ENCODE peak calls at places on chromosomes 5 and 9, in ten cellular contexts. One of them, this sample, is unnamed.

GRCh38 chr9:71795097-71795807 is 26.9 kb upstream of the CEMIP2 start:
- DNase-seq in neuronal stem cell: no peak
- DNase-seq in transverse colon: no peak
- DNase-seq in mucosa of descending colon: no peak
- DNase-seq in neural progenitor cell: no peak
- DNase-seq in stomach: no peak
- DNase-seq in IMR-90: no peak
- DNase-seq in suprapubic skin: no peak
- DNase-seq in ovary: no peak
- DNase-seq in GM12878: peak; percentile 91
- DNase-seq in this sample: no peak

GRCh38 chr9:137277329-137278041 is at the start of gene TOR4A:
- DNase-seq in GM12878: peak; percentile 42
- DNase-seq in IMR-90: peak; percentile 86
- DNase-seq in ovary: peak; percentile 80
- DNase-seq in suprapubic skin: peak; percentile 93
- DNase-seq in transverse colon: peak; percentile 93
- DNase-seq in mucosa of descending colon: peak; percentile 91
- DNase-seq in stomach: peak; percentile 92
- DNase-seq in neuronal stem cell: no peak
- DNase-seq in neural progenitor cell: peak; percentile 75
- DNase-seq in this sample: peak; percentile 98

GRCh38 chr5:31640573-31640972 is 1.6 kb downstream of the PDZD2 start:
- DNase-seq in IMR-90: no peak
- DNase-seq in neural progenitor cell: no peak
- DNase-seq in suprapubic skin: no peak
- DNase-seq in transverse colon: no peak
- DNase-seq in stomach: no peak
- DNase-seq in neuronal stem cell: no peak
- DNase-seq in GM12878: no peak
- DNase-seq in ovary: no peak
- DNase-seq in mucosa of descending colon: no peak
- DNase-seq in this sample: no peak

GRCh38 chr9:94084314-94084713 is at the start of gene PTPDC1:
- DNase-seq in neural progenitor cell: peak; percentile 78
- DNase-seq in IMR-90: peak; percentile 89
- DNase-seq in ovary: no peak
- DNase-seq in stomach: no peak
- DNase-seq in GM12878: no peak
- DNase-seq in transverse colon: no peak
- DNase-seq in suprapubic skin: no peak
- DNase-seq in neuronal stem cell: peak; percentile 62
- DNase-seq in mucosa of descending colon: no peak
- DNase-seq in this sample: no peak

GRCh38 chr5:171494452-171495121 is 75.1 kb downstream of the FGF18 start:
- DNase-seq in GM12878: no peak
- DNase-seq in neural progenitor cell: peak; percentile 77
- DNase-seq in stomach: no peak
- DNase-seq in suprapubic skin: peak; percentile 88
- DNase-seq in transverse colon: no peak
- DNase-seq in ovary: peak; percentile 76
- DNase-seq in neuronal stem cell: peak; percentile 67
- DNase-seq in mucosa of descending colon: peak; percentile 24
- DNase-seq in IMR-90: peak; percentile 59
- DNase-seq in this sample: peak; percentile 82

GRCh38 chr5:160097981-160098380 is 21.3 kb downstream of the PWWP2A start:
- DNase-seq in neural progenitor cell: no peak
- DNase-seq in IMR-90: peak; percentile 72
- DNase-seq in suprapubic skin: no peak
- DNase-seq in stomach: no peak
- DNase-seq in GM12878: no peak
- DNase-seq in ovary: no peak
- DNase-seq in neuronal stem cell: no peak
- DNase-seq in mucosa of descending colon: no peak
- DNase-seq in transverse colon: no peak
- DNase-seq in this sample: no peak

GRCh38 chr9:4678679-4679267 is 596 bp upstream of the CDC37L1 start:
- DNase-seq in transverse colon: no peak
- DNase-seq in IMR-90: peak; percentile 19
- DNase-seq in suprapubic skin: no peak
- DNase-seq in mucosa of descending colon: no peak
- DNase-seq in stomach: no peak
- DNase-seq in ovary: no peak
- DNase-seq in neuronal stem cell: peak; percentile 12
- DNase-seq in neural progenitor cell: no peak
- DNase-seq in GM12878: no peak
- DNase-seq in this sample: no peak

GRCh38 chr9:96565684-96566360 is 53.8 kb downstream of the CDC14B start:
- DNase-seq in neural progenitor cell: peak; percentile 7
- DNase-seq in GM12878: no peak
- DNase-seq in mucosa of descending colon: peak; percentile 34
- DNase-seq in ovary: no peak
- DNase-seq in suprapubic skin: no peak
- DNase-seq in neuronal stem cell: no peak
- DNase-seq in stomach: no peak
- DNase-seq in IMR-90: peak; percentile 34
- DNase-seq in transverse colon: peak; percentile 13
- DNase-seq in this sample: no peak

GRCh38 chr5:136166909-136167308 is 26.1 kb downstream of the SMIM32 start:
- DNase-seq in transverse colon: no peak
- DNase-seq in mucosa of descending colon: no peak
- DNase-seq in GM12878: peak; percentile 21
- DNase-seq in neural progenitor cell: no peak
- DNase-seq in stomach: no peak
- DNase-seq in neuronal stem cell: no peak
- DNase-seq in ovary: no peak
- DNase-seq in suprapubic skin: no peak
- DNase-seq in IMR-90: no peak
- DNase-seq in this sample: no peak

GRCh38 chr5:136164226-136164625 is 28.7 kb downstream of the SMIM32 start:
- DNase-seq in transverse colon: no peak
- DNase-seq in GM12878: no peak
- DNase-seq in IMR-90: no peak
- DNase-seq in suprapubic skin: no peak
- DNase-seq in mucosa of descending colon: no peak
- DNase-seq in ovary: no peak
- DNase-seq in neuronal stem cell: no peak
- DNase-seq in neural progenitor cell: no peak
- DNase-seq in stomach: no peak
- DNase-seq in this sample: no peak

GRCh38 chr5:136174021-136174659 is 18.8 kb downstream of the SMIM32 start:
- DNase-seq in IMR-90: peak; percentile 75
- DNase-seq in transverse colon: no peak
- DNase-seq in suprapubic skin: no peak
- DNase-seq in neuronal stem cell: no peak
- DNase-seq in neural progenitor cell: peak; percentile 50
- DNase-seq in stomach: no peak
- DNase-seq in mucosa of descending colon: no peak
- DNase-seq in GM12878: peak; percentile 12
- DNase-seq in ovary: no peak
- DNase-seq in this sample: no peak

DNA sequence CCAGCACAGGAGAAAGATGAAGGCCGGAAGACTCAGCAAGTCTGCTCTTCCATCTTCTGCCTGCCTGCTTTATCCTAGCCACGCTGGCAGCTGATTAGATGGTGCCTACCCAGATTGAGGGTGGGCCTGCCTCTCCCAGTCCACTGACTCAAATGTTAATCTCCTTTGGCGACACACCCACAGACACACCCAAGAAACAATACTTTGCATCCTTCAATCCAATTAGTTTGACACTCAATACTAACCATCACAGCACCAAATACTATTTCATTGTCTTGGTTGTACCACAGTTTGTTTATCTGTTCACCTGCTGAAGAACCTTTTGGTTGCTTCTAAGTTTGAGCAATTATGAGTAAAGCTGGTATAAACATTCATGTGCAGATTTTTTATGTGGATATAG is 23.7 kb downstream of the SMIM32 start:
- DNase-seq in ovary: no peak
- DNase-seq in suprapubic skin: no peak
- DNase-seq in mucosa of descending colon: no peak
- DNase-seq in neural progenitor cell: no peak
- DNase-seq in transverse colon: no peak
- DNase-seq in neuronal stem cell: no peak
- DNase-seq in IMR-90: no peak
- DNase-seq in stomach: no peak
- DNase-seq in GM12878: no peak
- DNase-seq in this sample: no peak
- H3K4me1 ChIP-seq in ovary: peaks cover 2% of the 10 kb centered on the region
- H3K4me1 ChIP-seq in suprapubic skin: no peaks in the 10 kb centered on the region
- H3K4me1 ChIP-seq in mucosa of descending colon: no peaks in the 10 kb centered on the region
- H3K4me1 ChIP-seq in neural progenitor cell: no peaks in the 10 kb centered on the region
- H3K4me1 ChIP-seq in transverse colon: no peaks in the 10 kb centered on the region
- H3K4me1 ChIP-seq in neuronal stem cell: no peaks in the 10 kb centered on the region
- H3K4me1 ChIP-seq in IMR-90: no peaks in the 10 kb centered on the region
- H3K4me1 ChIP-seq in stomach: no peaks in the 10 kb centered on the region
- H3K4me1 ChIP-seq in GM12878: peaks cover 5% of the 10 kb centered on the region
- H3K4me1 ChIP-seq in this sample: no peaks in the 10 kb centered on the region

GRCh38 chr9:131798166-131798565 is 58.3 kb upstream of the RAPGEF1 start:
- DNase-seq in neuronal stem cell: no peak
- DNase-seq in transverse colon: no peak
- DNase-seq in stomach: no peak
- DNase-seq in IMR-90: no peak
- DNase-seq in neural progenitor cell: peak; percentile 69
- DNase-seq in GM12878: no peak
- DNase-seq in suprapubic skin: no peak
- DNase-seq in ovary: no peak
- DNase-seq in mucosa of descending colon: no peak
- DNase-seq in this sample: no peak

GRCh38 chr9:131801811-131802210 is 61.9 kb upstream of the RAPGEF1 start:
- DNase-seq in suprapubic skin: no peak
- DNase-seq in GM12878: no peak
- DNase-seq in ovary: no peak
- DNase-seq in transverse colon: no peak
- DNase-seq in neural progenitor cell: peak; percentile 43
- DNase-seq in mucosa of descending colon: no peak
- DNase-seq in stomach: no peak
- DNase-seq in IMR-90: no peak
- DNase-seq in neuronal stem cell: no peak
- DNase-seq in this sample: no peak

GRCh38 chr9:131799177-131799823 is 59.4 kb upstream of the RAPGEF1 start:
- DNase-seq in IMR-90: peak; percentile 34
- DNase-seq in ovary: peak; percentile 53
- DNase-seq in neural progenitor cell: peak; percentile 92
- DNase-seq in suprapubic skin: no peak
- DNase-seq in transverse colon: peak; percentile 46
- DNase-seq in stomach: peak; percentile 47
- DNase-seq in neuronal stem cell: peak; percentile 85
- DNase-seq in GM12878: no peak
- DNase-seq in mucosa of descending colon: peak; percentile 76
- DNase-seq in this sample: no peak

GRCh38 chr9:131800885-131801284 is 61.0 kb upstream of the RAPGEF1 start:
- DNase-seq in suprapubic skin: no peak
- DNase-seq in IMR-90: no peak
- DNase-seq in ovary: no peak
- DNase-seq in stomach: no peak
- DNase-seq in GM12878: no peak
- DNase-seq in mucosa of descending colon: no peak
- DNase-seq in transverse colon: no peak
- DNase-seq in neural progenitor cell: no peak
- DNase-seq in neuronal stem cell: no peak
- DNase-seq in this sample: no peak

GRCh38 chr9:131800366-131800765 is 60.5 kb upstream of the RAPGEF1 start:
- DNase-seq in GM12878: no peak
- DNase-seq in IMR-90: no peak
- DNase-seq in neural progenitor cell: no peak
- DNase-seq in mucosa of descending colon: no peak
- DNase-seq in suprapubic skin: no peak
- DNase-seq in ovary: no peak
- DNase-seq in neuronal stem cell: no peak
- DNase-seq in transverse colon: no peak
- DNase-seq in stomach: no peak
- DNase-seq in this sample: no peak
- H3K4me3 ChIP-seq in GM12878: no peak overlapping the region
- H3K4me3 ChIP-seq in IMR-90: no peak overlapping the region
- H3K4me3 ChIP-seq in neural progenitor cell: no peak overlapping the region
- H3K4me3 ChIP-seq in mucosa of descending colon: no peak overlapping the region
- H3K4me3 ChIP-seq in suprapubic skin: no peak overlapping the region
- H3K4me3 ChIP-seq in ovary: no peak overlapping the region
- H3K4me3 ChIP-seq in neuronal stem cell: no peak overlapping the region
- H3K4me3 ChIP-seq in transverse colon: no peak overlapping the region
- H3K4me3 ChIP-seq in stomach: no peak overlapping the region
- H3K4me3 ChIP-seq in this sample: no peak overlapping the region

DNA sequence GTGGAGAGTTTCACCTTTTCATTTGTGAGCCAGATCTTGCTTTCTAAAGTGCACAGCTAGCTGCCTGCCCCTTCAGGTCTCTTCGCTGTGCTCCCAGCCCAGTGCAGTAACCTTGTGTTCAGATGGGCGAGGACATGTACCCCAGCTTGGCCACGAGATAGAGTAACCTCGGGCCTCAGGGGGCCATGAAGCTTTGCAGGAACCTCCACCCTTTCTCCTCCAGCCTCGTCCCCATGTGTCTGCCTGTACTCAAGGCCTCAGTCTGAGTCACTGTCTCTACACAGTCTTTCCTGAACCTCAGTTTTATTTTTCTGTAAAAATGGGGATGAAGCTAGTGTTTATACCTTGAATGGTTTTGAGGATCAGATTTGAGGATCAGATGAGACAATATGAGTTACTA is 37.9 kb downstream of the ERGIC1 start:
- DNase-seq in mucosa of descending colon: no peak
- DNase-seq in neuronal stem cell: no peak
- DNase-seq in IMR-90: peak; percentile 52
- DNase-seq in ovary: no peak
- DNase-seq in stomach: no peak
- DNase-seq in suprapubic skin: no peak
- DNase-seq in neural progenitor cell: no peak
- DNase-seq in transverse colon: no peak
- DNase-seq in GM12878: no peak
- DNase-seq in this sample: no peak
- H3K4me1 ChIP-seq in mucosa of descending colon: no peaks in the 10 kb centered on the region
- H3K4me1 ChIP-seq in neuronal stem cell: peaks cover 70% of the 10 kb centered on the region
- H3K4me1 ChIP-seq in IMR-90: peaks cover 54% of the 10 kb centered on the region
- H3K4me1 ChIP-seq in ovary: peaks cover 41% of the 10 kb centered on the region
- H3K4me1 ChIP-seq in stomach: peaks cover 76% of the 10 kb centered on the region
- H3K4me1 ChIP-seq in suprapubic skin: peaks cover 67% of the 10 kb centered on the region
- H3K4me1 ChIP-seq in neural progenitor cell: peaks cover 20% of the 10 kb centered on the region
- H3K4me1 ChIP-seq in transverse colon: peaks cover 46% of the 10 kb centered on the region
- H3K4me1 ChIP-seq in GM12878: peaks cover 3% of the 10 kb centered on the region
- H3K4me1 ChIP-seq in this sample: peaks cover 43% of the 10 kb centered on the region

DNA sequence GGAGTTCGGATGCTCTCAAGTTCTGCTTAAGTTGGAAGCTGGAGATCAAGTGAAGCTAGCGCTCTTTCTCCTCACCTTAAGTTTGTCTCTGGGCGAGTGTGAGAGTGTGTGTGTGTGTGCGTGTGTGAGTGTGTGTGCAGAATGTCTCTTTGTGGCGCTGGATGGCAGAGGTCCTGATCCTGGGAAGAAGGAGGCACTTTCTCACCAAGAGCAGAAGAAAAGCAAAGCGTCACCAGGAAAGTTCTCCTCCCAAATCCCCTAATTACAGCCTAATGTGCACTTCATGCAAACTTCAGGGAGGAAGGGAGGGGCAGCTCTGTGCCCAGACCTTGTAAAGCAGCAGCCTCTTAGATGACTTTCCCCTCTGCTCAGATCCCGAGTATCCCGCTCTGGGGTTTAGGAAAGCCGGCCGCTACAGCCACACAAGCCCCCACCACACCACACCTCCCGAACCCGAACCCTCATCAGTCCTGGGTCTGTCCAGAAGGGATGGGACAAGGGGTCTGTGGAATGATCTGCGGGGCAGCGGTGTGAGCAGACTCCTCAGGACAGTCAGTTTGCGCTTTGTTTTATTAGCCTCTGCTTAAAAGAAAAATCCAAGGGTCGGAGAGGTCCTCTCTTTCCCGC is at the start of gene HAPLN1:
- DNase-seq in mucosa of descending colon: peak; percentile 34
- DNase-seq in neuronal stem cell: peak; percentile 27
- DNase-seq in IMR-90: no peak
- DNase-seq in transverse colon: no peak
- DNase-seq in stomach: no peak
- DNase-seq in ovary: no peak
- DNase-seq in GM12878: no peak
- DNase-seq in neural progenitor cell: peak; percentile 54
- DNase-seq in suprapubic skin: no peak
- DNase-seq in this sample: no peak
- H3K4me3 ChIP-seq in mucosa of descending colon: no peak within 1 kb of the TSS
- H3K4me3 ChIP-seq in neuronal stem cell: no peak within 1 kb of the TSS
- H3K4me3 ChIP-seq in IMR-90: peak within 1 kb of the TSS; percentile 78
- H3K4me3 ChIP-seq in transverse colon: peak within 1 kb of the TSS; percentile 43
- H3K4me3 ChIP-seq in stomach: peak within 1 kb of the TSS; percentile 75
- H3K4me3 ChIP-seq in ovary: peak within 1 kb of the TSS; percentile 47
- H3K4me3 ChIP-seq in GM12878: no peak within 1 kb of the TSS
- H3K4me3 ChIP-seq in neural progenitor cell: peak within 1 kb of the TSS; percentile 66
- H3K4me3 ChIP-seq in suprapubic skin: peak within 1 kb of the TSS; percentile 61
- H3K4me3 ChIP-seq in this sample: peak within 1 kb of the TSS; percentile 43